ENCODE peak calls at places on chromosome 6, in six cellular contexts. Z, J, X, W, Y and I are unnamed samples. For H3K9me3, the result is how much of the 10 kb centered on the place peaks cover.

GRCh38 chr6:90124904-90125510 is 171.6 kb downstream of the BACH2 start:
- DNase-seq in W (no peak), X (no peak), Y (peak), J (no peak), Z (no peak), I (no peak)

GRCh38 chr6:167137881-167138280 is 15.0 kb downstream of the CCR6 start:
- DNase-seq in J (no peak), Z (no peak), W (no peak), X (no peak), Y (no peak), I (no peak)

GRCh38 chr6:11069760-11070159 is 23.9 kb upstream of the SMIM13 start:
- DNase-seq in W (no peak), Z (no peak), X (no peak), J (no peak), Y (peak), I (no peak)

GRCh38 chr6:105474234-105474633 is 71.4 kb upstream of the PREP start:
- DNase-seq in X (no peak), Z (no peak), J (no peak), Y (no peak), W (no peak), I (no peak)

GRCh38 chr6:23308166-23308565 is 738.8 kb downstream of the HDGFL1 start:
- DNase-seq in Z (no peak), X (no peak), J (no peak), W (no peak), Y (no peak), I (no peak)

GRCh38 chr6:85041376-85041775 is 277.0 kb upstream of the TBX18 start:
- DNase-seq in Y (no peak), J (no peak), Z (no peak), X (no peak), W (no peak), I (no peak)

GRCh38 chr6:158487495-158487894 is 72.4 kb upstream of the TMEM181 start:
- DNase-seq in X (no peak), J (no peak), W (no peak), Y (peak), Z (no peak), I (no peak)

GRCh38 chr6:127518212-127518709 is 874 bp downstream of the MTCL3 start:
- DNase-seq in J (peak), Y (no peak), W (no peak), Z (no peak), X (no peak), I (no peak)

GRCh38 chr6:46410330-46410953 is 80.8 kb downstream of the RCAN2 start:
- DNase-seq in J (no peak), X (no peak), Z (no peak), Y (peak), W (no peak), I (no peak)

GRCh38 chr6:80527552-80528052 is 421.1 kb downstream of the BCKDHB start:
- DNase-seq in Z (no peak), W (no peak), X (no peak), J (peak), Y (peak), I (no peak)

GRCh38 chr6:129577691-129578090 is 132.3 kb downstream of the ARHGAP18 start:
- DNase-seq in Z (no peak), W (no peak), Y (no peak), J (no peak), X (no peak), I (no peak)

GRCh38 chr6:17709476-17709875 is 2.8 kb upstream of the NUP153 start:
- DNase-seq in X (no peak), W (no peak), J (no peak), Z (no peak), Y (no peak), I (no peak)

GRCh38 chr6:42791706-42792320 is 10.0 kb downstream of the BICRAL start:
- DNase-seq in Z (no peak), X (no peak), Y (peak), W (no peak), J (no peak), I (no peak)

GRCh38 chr6:167733740-167734661 is 92.7 kb upstream of the AFDN start:
- DNase-seq in Y (no peak), J (no peak), Z (no peak), X (no peak), W (no peak), I (no peak)

GRCh38 chr6:155328539-155329459 is 14.5 kb upstream of the TFB1M start:
- DNase-seq in X (no peak), W (no peak), Y (peak), J (no peak), Z (peak), I (no peak)

GRCh38 chr6:2773450-2773849 is 8.3 kb downstream of the WRNIP1 start:
- DNase-seq in X (no peak), Z (no peak), J (no peak), Y (peak), W (no peak), I (no peak)

GRCh38 chr6:170371091-170371490 is 64.5 kb downstream of the FAM120B start:
- DNase-seq in W (no peak), Z (no peak), J (no peak), X (no peak), Y (peak), I (no peak)

GRCh38 chr6:106749611-106750010 is 120.2 kb downstream of the QRSL1 start:
- DNase-seq in W (no peak), Y (peak), X (no peak), J (no peak), Z (no peak), I (no peak)

GRCh38 chr6:31776563-31776960 is 566 bp downstream of the VWA7 start:
- DNase-seq in X (no peak), W (no peak), Y (no peak), J (no peak), Z (peak), I (no peak)

GRCh38 chr6:74519172-74519571 is 686.7 kb downstream of the COL12A1 start:
- DNase-seq in J (peak), Z (no peak), W (no peak), Y (peak), X (no peak), I (peak)

GRCh38 chr6:7730411-7730810 is 4.5 kb downstream of the BMP6 start:
- DNase-seq in Y (peak), X (no peak), Z (no peak), W (no peak), J (no peak), I (no peak)

GRCh38 chr6:91575032-91575431 is 988.2 kb upstream of the MAP3K7 start:
- DNase-seq in X (no peak), J (no peak), Y (peak), Z (no peak), W (no peak), I (no peak)

GRCh38 chr6:14795451-14795850 is 450.4 kb upstream of the JARID2 start:
- DNase-seq in X (no peak), W (no peak), Y (no peak), J (no peak), Z (no peak), I (no peak)

GRCh38 chr6:139370707-139371345 is 3.6 kb downstream of the CITED2 start:
- DNase-seq in Z (no peak), W (no peak), J (no peak), X (no peak), Y (peak), I (no peak)

GRCh38 chr6:35544748-35545361 is 32.2 kb upstream of the TULP1 start:
- DNase-seq in X (no peak), Y (no peak), J (no peak), W (no peak), Z (no peak), I (no peak)

GRCh38 chr6:78670802-78671201 is 196.5 kb upstream of the IRAK1BP1 start:
- DNase-seq in Y (no peak), X (no peak), Z (no peak), W (no peak), J (no peak), I (no peak)

GRCh38 chr6:144334150-144334708 is 49.1 kb downstream of the UTRN start:
- DNase-seq in X (no peak), W (no peak), J (no peak), Y (no peak), Z (peak), I (no peak)
- H3K4me3 ChIP-seq in X (no peak), W (no peak), J (no peak), Y (no peak), Z (peak), I (no peak)

DNA sequence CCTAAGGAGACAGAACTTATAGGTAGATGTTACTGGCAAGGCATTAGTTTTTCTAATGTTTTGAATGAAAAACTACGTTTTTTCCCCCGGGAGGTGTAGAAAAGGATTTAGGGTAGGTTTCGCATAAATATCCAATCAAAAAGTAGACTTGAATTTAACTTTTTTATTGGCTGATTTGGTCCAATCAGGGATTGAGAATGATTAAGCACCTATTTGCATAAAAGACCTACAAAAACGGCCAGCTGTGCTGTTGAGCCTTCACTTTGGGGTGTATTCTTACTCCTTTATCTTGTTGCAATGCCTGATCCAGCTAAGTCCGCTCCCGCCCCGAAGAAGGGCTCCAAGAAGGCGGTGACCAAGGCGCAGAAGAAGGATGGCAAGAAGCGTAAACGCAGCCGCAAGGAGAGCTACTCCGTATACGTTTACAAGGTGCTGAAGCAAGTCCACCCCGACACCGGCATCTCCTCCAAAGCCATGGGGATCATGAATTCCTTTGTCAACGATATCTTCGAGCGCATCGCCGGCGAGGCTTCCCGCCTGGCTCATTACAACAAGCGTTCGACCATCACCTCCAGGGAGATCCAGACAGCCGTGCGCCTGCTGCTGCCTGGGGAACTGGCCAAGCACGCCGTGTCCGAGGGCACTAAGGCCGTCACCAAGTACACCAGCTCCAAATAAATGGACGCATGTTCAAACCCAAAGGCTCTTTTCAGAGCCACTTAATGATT is 113.5 kb upstream of the BTN3A2 start:
- DNase-seq in W (no peak), J (no peak), X (peak), Y (peak), Z (peak), I (peak)
- H3K9me3 ChIP-seq in W (under half), J (under half), X (under half), Y (under half), Z (under half), I (under half)

GRCh38 chr6:112155900-112156299 is 68.5 kb downstream of the FAM229B start:
- DNase-seq in Y (peak), Z (no peak), X (no peak), W (no peak), J (no peak), I (no peak)
- H3K27ac ChIP-seq in Y (peak), Z (peak), X (peak), W (peak), J (no peak), I (peak)

DNA sequence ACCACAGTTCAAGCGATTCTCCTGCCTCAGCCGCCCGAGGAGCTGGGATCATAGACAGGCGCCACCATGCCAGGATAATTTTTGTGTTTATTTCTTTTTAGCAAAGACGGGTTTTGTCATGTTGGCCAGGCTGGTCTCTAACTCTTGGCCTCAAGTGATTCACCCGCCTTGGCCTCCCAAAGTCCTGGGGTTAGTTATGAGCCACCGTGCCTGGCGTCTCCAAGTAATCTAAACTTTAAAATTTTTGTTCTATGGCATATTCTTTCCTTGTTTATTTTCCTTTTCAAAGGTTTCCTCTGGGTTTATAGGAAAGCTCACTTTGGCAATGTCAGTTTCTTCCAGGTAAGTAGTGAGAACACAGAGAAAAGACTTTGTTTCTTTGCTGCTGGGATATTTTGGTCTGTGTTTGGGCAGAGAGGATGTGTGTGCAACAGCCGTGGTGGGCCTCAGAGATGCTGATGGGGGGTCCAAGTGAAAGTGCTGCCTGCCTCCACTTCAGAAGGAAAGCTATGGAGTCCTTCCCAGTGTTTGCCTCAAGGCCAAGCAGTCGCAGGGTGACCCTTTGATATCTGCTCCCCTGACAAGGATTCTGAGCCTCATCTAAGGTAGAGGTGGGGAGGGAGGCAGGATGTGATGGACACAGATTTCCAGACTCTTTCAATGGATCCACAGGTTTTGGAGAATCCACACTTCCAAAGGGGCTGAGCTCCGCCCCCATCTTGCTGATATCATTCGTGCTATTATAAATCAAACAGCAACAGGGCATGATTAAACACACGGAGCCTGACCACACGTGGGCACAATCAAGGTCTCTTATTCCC is 2.3 kb downstream of the LRP11 start:
- DNase-seq in Z (no peak), W (no peak), J (no peak), Y (peak), X (no peak), I (no peak)
- H3K4me3 ChIP-seq in Z (peak), W (no peak), J (peak), Y (peak), X (no peak), I (peak)

GRCh38 chr6:41216616-41217015 is 11.5 kb upstream of the TREML4 start:
- DNase-seq in X (no peak), J (no peak), Y (no peak), W (no peak), Z (no peak), I (no peak)
- H3K9me3 ChIP-seq in X (under half), J (under half), Y (under half), W (under half), Z (under half), I (under half)

GRCh38 chr6:133548409-133548808 is 307.3 kb downstream of the EYA4 start:
- DNase-seq in X (no peak), W (no peak), Y (peak), Z (no peak), J (no peak), I (peak)
- H3K27ac ChIP-seq in X (no peak), W (no peak), Y (peak), Z (no peak), J (peak), I (peak)

GRCh38 chr6:53797304-53797703 is 2.5 kb downstream of the LRRC1 start:
- DNase-seq in W (no peak), Y (no peak), X (no peak), Z (no peak), J (no peak), I (no peak)

GRCh38 chr6:53796451-53796780 is 1.6 kb downstream of the LRRC1 start:
- DNase-seq in Y (no peak), W (no peak), X (no peak), J (no peak), Z (no peak), I (no peak)

GRCh38 chr6:53795702-53796450 is 1.1 kb downstream of the LRRC1 start:
- DNase-seq in Y (peak), Z (peak), W (no peak), J (no peak), X (peak), I (no peak)

GRCh38 chr6:53795254-53795701 is 473 bp downstream of the LRRC1 start:
- DNase-seq in Y (no peak), X (peak), W (no peak), Z (no peak), J (no peak), I (no peak)

GRCh38 chr6:53796791-53797190 is 2.0 kb downstream of the LRRC1 start:
- DNase-seq in X (no peak), W (no peak), Z (no peak), J (no peak), Y (no peak), I (no peak)
- H3K4me3 ChIP-seq in X (no peak), W (peak), Z (peak), J (no peak), Y (no peak), I (peak)